ENCODE peak calls at places on chromosomes 12 and 14, in seven cellular contexts. E is GM06990, K is glutamatergic neuron, M is pancreas, A is AG09319, R is ovary, O is A549. H is an unnamed sample.

GRCh38 chr12:46585854-46586621 is 213.5 kb upstream of the SLC38A2 start:
- DNase-seq in O (peak), K (no peak), R (no peak), E (no peak), A (peak), M (peak), H (no peak)

GRCh38 chr12:30806989-30807694 is 52.4 kb upstream of the CAPRIN2 start:
- DNase-seq in M (no peak), E (no peak), R (no peak), O (peak), K (no peak), A (no peak), H (no peak)

GRCh38 chr14:104885031-104885972 is 20.2 kb downstream of the CEP170B start:
- DNase-seq in O (no peak), K (no peak), M (peak), E (peak), A (no peak), R (peak), H (no peak)

GRCh38 chr12:22518998-22519397 is 25.3 kb downstream of the C2CD5 start:
- DNase-seq in K (no peak), A (no peak), R (no peak), O (no peak), E (no peak), M (no peak), H (no peak)

GRCh38 chr14:34684578-34684977 is 29.8 kb downstream of the CFL2 start:
- DNase-seq in M (no peak), K (no peak), O (no peak), A (no peak), R (no peak), E (no peak), H (no peak)

GRCh38 chr12:31724597-31724996 is 4.2 kb downstream of the AMN1 start:
- DNase-seq in A (no peak), R (no peak), E (no peak), K (no peak), M (no peak), O (no peak), H (no peak)

GRCh38 chr12:46492471-46493351 is 120.1 kb upstream of the SLC38A2 start:
- DNase-seq in M (no peak), A (no peak), K (no peak), R (no peak), O (peak), E (no peak), H (no peak)

GRCh38 chr14:77063581-77064289 is 34.3 kb upstream of the CIPC start:
- DNase-seq in A (no peak), E (no peak), R (no peak), K (no peak), O (no peak), M (no peak), H (no peak)

GRCh38 chr14:74975059-74975810 is 19.8 kb upstream of the PGF start:
- DNase-seq in E (no peak), K (no peak), M (peak), R (peak), A (no peak), O (no peak), H (no peak)

GRCh38 chr14:55301722-55302121 is 30.5 kb downstream of the FBXO34 start:
- DNase-seq in K (no peak), M (no peak), A (no peak), O (peak), R (no peak), E (no peak), H (peak)

GRCh38 chr14:105473677-105474477 is 744 bp upstream of the CRIP2 start:
- DNase-seq in A (peak), O (peak), K (peak), E (no peak), R (peak), M (peak), H (peak)

GRCh38 chr12:67982165-67982563 is 7.1 kb upstream of the IFNG-AS1 start:
- DNase-seq in K (no peak), A (peak), E (no peak), M (no peak), R (no peak), O (no peak), H (no peak)

GRCh38 chr12:128707488-128707887 is 116.3 kb downstream of the SLC15A4 start:
- DNase-seq in E (no peak), K (no peak), M (no peak), O (no peak), R (no peak), A (no peak), H (no peak)

GRCh38 chr12:131830335-131831020 is 2.3 kb downstream of the MMP17 start:
- DNase-seq in O (peak), K (peak), M (peak), R (peak), E (no peak), A (peak), H (peak)

GRCh38 chr12:85057370-85057963 is 21.3 kb downstream of the LRRIQ1 start:
- DNase-seq in R (no peak), K (peak), O (peak), A (peak), E (no peak), M (no peak), H (peak)

GRCh38 chr12:96041181-96041580 is 5.8 kb upstream of the LTA4H start:
- DNase-seq in O (no peak), R (no peak), A (no peak), K (no peak), M (no peak), E (no peak), H (no peak)

GRCh38 chr12:105992849-105993740 is 145.7 kb downstream of the NUAK1 start:
- DNase-seq in E (no peak), A (no peak), O (no peak), K (no peak), R (no peak), M (no peak), H (no peak)

GRCh38 chr12:82789674-82790073 is 103.0 kb downstream of the TMTC2 start:
- DNase-seq in E (no peak), R (no peak), M (no peak), K (no peak), O (peak), A (no peak), H (no peak)

GRCh38 chr12:26895672-26896071 is 42.1 kb downstream of the INTS13 start:
- DNase-seq in M (no peak), A (no peak), E (no peak), R (no peak), K (no peak), O (no peak), H (no peak)

GRCh38 chr14:90522585-90523191 is 125.9 kb downstream of the CALM1 start:
- DNase-seq in M (peak), R (peak), E (no peak), A (no peak), O (no peak), K (peak), H (no peak)

GRCh38 chr12:24948452-24948815 is 467 bp downstream of the BCAT1 start:
- DNase-seq in K (no peak), A (no peak), M (no peak), R (no peak), O (peak), E (peak), H (no peak)

GRCh38 chr14:96592591-96593388 is 90.6 kb downstream of the PAPOLA start:
- DNase-seq in K (peak), O (peak), R (no peak), M (peak), A (no peak), E (peak), H (peak)

GRCh38 chr14:89089330-89089729 is 264.9 kb downstream of the TTC8 start:
- DNase-seq in A (no peak), K (no peak), M (no peak), R (no peak), E (no peak), O (no peak), H (no peak)

GRCh38 chr14:95320076-95320895 is 578 bp upstream of the CLMN start:
- DNase-seq in R (peak), K (no peak), A (no peak), O (no peak), M (peak), E (no peak), H (peak)

GRCh38 chr12:63843613-63844390 is 698 bp upstream of the SRGAP1 start:
- DNase-seq in A (peak), O (peak), R (peak), E (peak), K (peak), M (peak), H (peak)

GRCh38 chr12:63844391-63845341 is at the start of gene SRGAP1:
- DNase-seq in E (no peak), M (peak), O (peak), R (peak), K (peak), A (peak), H (peak)

GRCh38 chr12:63845726-63846125 is 1.2 kb downstream of the SRGAP1 start:
- DNase-seq in K (no peak), A (no peak), O (peak), R (no peak), E (no peak), M (no peak), H (no peak)

GRCh38 chr12:63848450-63848849 is 4.0 kb downstream of the SRGAP1 start:
- DNase-seq in R (no peak), M (no peak), E (no peak), O (no peak), K (no peak), A (no peak), H (no peak)

GRCh38 chr12:63846249-63846967 is 1.9 kb downstream of the SRGAP1 start:
- DNase-seq in E (no peak), M (no peak), A (no peak), R (no peak), K (no peak), O (peak), H (no peak)
- TF ChIP-seq CTCF in E (no peak), M (no peak), A (no peak), R (no peak), K (no peak), O (peak), H (no peak)

GRCh38 chr12:107317751-107318553 is 224.6 kb upstream of the CRY1 start:
- DNase-seq in K (peak), O (peak), M (peak), E (peak), R (no peak), A (peak), H (peak)
- TF ChIP-seq CTCF in K (peak), O (peak), M (no peak), E (no peak), R (no peak), A (no peak), H (no peak)

GRCh38 chr14:20468773-20469241 is 399 bp upstream of the PNP start:
- DNase-seq in A (no peak), K (peak), O (no peak), E (no peak), M (peak), R (no peak), H (no peak)
- TF ChIP-seq CTCF in A (no peak), K (no peak), O (no peak), E (no peak), M (no peak), R (no peak), H (no peak)

DNA sequence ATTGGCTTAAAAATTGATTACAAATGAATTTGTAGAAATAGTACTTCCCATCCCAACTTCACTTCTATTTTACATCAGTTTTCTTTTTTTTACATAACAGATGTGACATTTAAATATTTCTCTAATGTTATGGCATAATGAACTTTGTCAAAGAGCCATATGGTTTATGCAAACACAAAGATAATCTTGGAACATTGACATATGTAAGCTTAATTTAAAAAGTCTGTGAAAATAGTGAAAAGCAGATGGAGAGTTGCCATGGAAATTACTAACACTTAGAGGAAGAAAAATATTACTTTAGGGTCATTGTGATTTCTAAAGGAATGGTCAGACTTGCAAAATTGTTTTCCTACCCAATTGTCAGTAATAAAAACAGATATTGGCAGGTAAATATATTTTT is 232.4 kb downstream of the AEBP2 start:
- DNase-seq in K (no peak), M (no peak), R (no peak), O (no peak), A (no peak), E (no peak), H (no peak)
- TF ChIP-seq CTCF in K (no peak), M (no peak), R (no peak), O (no peak), A (no peak), E (no peak), H (no peak)